ENCODE peak calls at places on chromosomes 5 and 9, in seven cellular contexts. C is tibial artery; F is CD8-positive, alpha-beta T cell; Q is neural progenitor cell; E is PC-3; Y is pancreas; H is adrenal gland. I is an unnamed sample.
A peak's percentile ranks its signal among the peaks of the same experiment; 100 is the strongest.

GRCh38 chr5:87121315-87122170 is 146.1 kb upstream of the RASA1 start:
- DNase-seq in F (peak; percentile 22), E (peak; percentile 96), Q (no peak), C (peak; percentile 66), Y (no peak), H (peak; percentile 31), I (peak; percentile 17)

GRCh38 chr5:55471468-55471867 is 63.3 kb downstream of the PLPP1 start:
- DNase-seq in F (no peak), Q (no peak), C (no peak), E (no peak), H (no peak), Y (no peak), I (no peak)

GRCh38 chr9:80899208-80899607 is 790.1 kb downstream of the TLE1 start:
- DNase-seq in Y (no peak), H (no peak), E (peak; percentile 77), Q (no peak), C (no peak), F (no peak), I (no peak)

GRCh38 chr5:159099049-159099760 is 511 bp downstream of the EBF1 start:
- DNase-seq in Y (peak; percentile 45), Q (peak; percentile 86), F (no peak), C (no peak), E (peak; percentile 49), H (peak; percentile 52), I (no peak)

GRCh38 chr9:77495834-77496671 is 152.1 kb downstream of the GNA14 start:
- DNase-seq in Y (no peak), C (no peak), Q (no peak), H (peak; percentile 52), E (peak; percentile 79), F (no peak), I (no peak)

GRCh38 chr9:129400001-129400970 is 220.6 kb downstream of the C9orf50 start:
- DNase-seq in H (no peak), E (no peak), C (peak; percentile 63), Q (no peak), Y (no peak), F (no peak), I (no peak)

GRCh38 chr9:118230319-118230718 is 526.1 kb downstream of the TLR4 start:
- DNase-seq in Y (no peak), F (no peak), Q (no peak), E (no peak), H (no peak), C (no peak), I (no peak)

GRCh38 chr9:108972626-108973209 is 38.5 kb downstream of the ABITRAM start:
- DNase-seq in E (no peak), Y (no peak), H (no peak), Q (no peak), C (no peak), F (no peak), I (no peak)

GRCh38 chr5:152938630-152939029 is 533.6 kb upstream of the NMUR2 start:
- DNase-seq in Y (no peak), E (no peak), H (no peak), F (no peak), Q (no peak), C (no peak), I (no peak)

GRCh38 chr9:126393876-126394275 is 67.2 kb downstream of the MVB12B start:
- DNase-seq in F (no peak), Q (no peak), H (no peak), E (no peak), C (no peak), Y (no peak), I (no peak)

GRCh38 chr9:106947501-106947900 is 84.5 kb downstream of the ZNF462 start:
- DNase-seq in C (no peak), Y (no peak), H (no peak), F (no peak), Q (no peak), E (no peak), I (no peak)

GRCh38 chr5:113205807-113206206 is 229.0 kb downstream of the TSSK1B start:
- DNase-seq in H (no peak), F (no peak), C (no peak), E (peak; percentile 29), Y (no peak), Q (no peak), I (no peak)

GRCh38 chr5:126449751-126450271 is 26.6 kb downstream of the GRAMD2B start:
- DNase-seq in C (no peak), Q (no peak), Y (no peak), F (peak; percentile 47), H (peak; percentile 51), E (peak; percentile 70), I (peak; percentile 55)

GRCh38 chr5:174520420-174521396 is 203.7 kb upstream of the MSX2 start:
- DNase-seq in F (no peak), Y (no peak), E (no peak), Q (peak; percentile 94), C (no peak), H (peak; percentile 29), I (no peak)

GRCh38 chr9:12666813-12667212 is 26.4 kb upstream of the TYRP1 start:
- DNase-seq in C (no peak), F (no peak), Y (no peak), Q (peak; percentile 8), E (peak; percentile 32), H (no peak), I (no peak)

GRCh38 chr9:128412120-128412790 is 8.4 kb upstream of the CERCAM start:
- DNase-seq in C (no peak), Q (peak; percentile 81), E (peak; percentile 52), Y (no peak), H (peak; percentile 58), F (peak; percentile 39), I (peak; percentile 36)

GRCh38 chr5:17012289-17012688 is 76.2 kb upstream of the MYO10 start:
- DNase-seq in Q (no peak), Y (no peak), E (peak; percentile 98), F (no peak), C (no peak), H (no peak), I (no peak)

GRCh38 chr5:171649002-171649401 is 136.6 kb upstream of the SMIM23 start:
- DNase-seq in F (no peak), H (no peak), C (no peak), Y (no peak), E (no peak), Q (no peak), I (no peak)

GRCh38 chr9:90071257-90071656 is 466.4 kb downstream of the GADD45G start:
- DNase-seq in Q (no peak), Y (no peak), H (no peak), C (no peak), F (no peak), E (no peak), I (no peak)

GRCh38 chr5:172624996-172625939 is 15.8 kb upstream of the NEURL1B start:
- DNase-seq in C (peak; percentile 53), Q (no peak), H (no peak), F (no peak), Y (no peak), E (no peak), I (no peak)

GRCh38 chr5:116502097-116502496 is 72.5 kb downstream of the SEMA6A start:
- DNase-seq in Y (no peak), H (peak; percentile 56), Q (no peak), F (no peak), C (no peak), E (no peak), I (no peak)

GRCh38 chr5:116494784-116495480 is 79.7 kb downstream of the SEMA6A start:
- DNase-seq in C (no peak), Y (no peak), F (no peak), Q (peak; percentile 29), H (no peak), E (peak; percentile 65), I (no peak)

GRCh38 chr5:116498478-116498877 is 76.1 kb downstream of the SEMA6A start:
- DNase-seq in C (no peak), Q (no peak), H (no peak), E (no peak), Y (no peak), F (no peak), I (no peak)

GRCh38 chr5:116495786-116496185 is 78.8 kb downstream of the SEMA6A start:
- DNase-seq in F (no peak), Y (no peak), H (no peak), E (no peak), Q (no peak), C (no peak), I (no peak)

DNA sequence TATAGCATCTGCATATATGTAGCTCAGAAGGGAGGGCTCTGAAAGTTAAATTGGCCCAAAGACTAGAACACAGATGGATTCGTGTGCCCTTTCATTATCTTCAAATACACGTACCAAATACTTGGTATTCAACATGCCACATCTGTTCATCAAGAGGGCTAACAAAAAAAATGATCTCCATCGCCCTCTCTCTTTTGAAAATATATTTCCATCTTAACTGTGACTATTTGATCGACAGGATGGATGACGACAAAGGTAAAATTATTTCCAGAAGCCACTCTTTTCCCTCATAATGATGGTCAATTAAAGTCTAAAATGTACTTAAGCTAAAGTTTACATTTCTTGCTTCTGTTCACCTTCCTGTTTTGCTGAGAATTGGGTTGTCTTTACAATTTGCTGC is 77.0 kb downstream of the SEMA6A start:
- DNase-seq in Y (no peak), F (no peak), Q (no peak), C (no peak), H (no peak), E (no peak), I (no peak)
- TF ChIP-seq CTCF in Y (no peak), F (no peak), Q (no peak), C (no peak), H (no peak), E (peak; percentile 28), I (no peak)

DNA sequence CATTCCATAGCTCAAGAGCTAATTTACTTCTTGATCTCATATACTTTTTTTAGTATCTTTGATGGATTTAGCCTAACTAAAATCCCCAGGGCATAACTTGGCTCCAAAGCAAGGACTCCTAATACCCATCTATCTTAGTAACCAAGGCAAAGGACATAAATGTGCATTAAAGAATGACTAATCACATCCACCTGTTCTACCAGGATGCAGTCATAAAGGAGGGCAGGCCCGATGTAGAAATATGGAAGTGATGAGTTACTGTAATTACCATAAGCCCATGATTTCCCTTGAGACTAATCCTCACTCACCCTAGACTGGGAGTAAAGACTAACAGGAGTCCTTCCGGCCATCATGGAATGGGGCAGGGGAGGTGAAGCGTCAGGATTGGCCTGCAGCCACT is 56.9 kb downstream of the KIF24 start:
- DNase-seq in H (no peak), F (no peak), Q (no peak), C (no peak), Y (no peak), E (peak; percentile 63), I (no peak)
- H3K27ac ChIP-seq in H (no peak overlapping the region), F (no peak overlapping the region), Q (no peak overlapping the region), C (no peak overlapping the region), Y (no peak overlapping the region), E (no peak overlapping the region), I (no peak overlapping the region)

GRCh38 chr9:103089357-103089756 is 94.2 kb downstream of the CYLC2 start:
- DNase-seq in Q (no peak), Y (no peak), C (no peak), F (no peak), H (no peak), E (no peak), I (no peak)
- H3K9me3 ChIP-seq in Q (peaks cover 16% of the 10 kb centered on the region), Y (no peaks in the 10 kb centered on the region), C (no peaks in the 10 kb centered on the region), F (no peaks in the 10 kb centered on the region), H (no peaks in the 10 kb centered on the region), E (no peaks in the 10 kb centered on the region), I (no peaks in the 10 kb centered on the region)

GRCh38 chr9:22228542-22228941 is 218.1 kb upstream of the DMRTA1 start:
- DNase-seq in Q (no peak), E (peak; percentile 33), C (no peak), Y (no peak), H (no peak), F (no peak), I (no peak)
- TF ChIP-seq CTCF in Q (peak; percentile 32), E (peak; percentile 61), C (no peak), Y (peak; percentile 10), H (peak; percentile 24), F (no peak), I (no peak)

I was measured in CD4-positive, alpha-beta T cell.